ENCODE peak calls at places on chromosome 21, in nine cellular contexts. Q is H9; N is effector CD4-positive, alpha-beta T cell; P is stimulated activated CD4-positive, alpha-beta T cell treated with anti-CD3 and anti-CD28 coated beads, TNF-alpha, amount 100 ng/mL, for 1 hour; D is astrocyte of the spinal cord; B is WTC11; Z is H1; R is T47D; V is AG10803. L is an unnamed sample.

GRCh38 chr21:44898851-44899767 is 21.6 kb downstream of the ITGB2 start:
- DNase-seq in V (no peak), N (no peak), D (no peak), Q (no peak), Z (no peak), P (no peak), R (no peak), B (no peak), L (no peak)

GRCh38 chr21:42731264-42732032 is 78.0 kb downstream of the PDE9A start:
- DNase-seq in R (peak), D (no peak), N (no peak), V (no peak), Z (no peak), Q (no peak), B (no peak), P (no peak), L (no peak)

GRCh38 chr21:14863745-14864210 is 201.0 kb downstream of the NRIP1 start:
- DNase-seq in D (no peak), Z (no peak), R (no peak), N (no peak), P (no peak), Q (no peak), V (no peak), B (no peak), L (no peak)

GRCh38 chr21:41478319-41479177 is 29.4 kb downstream of the TMPRSS2 start:
- DNase-seq in N (no peak), D (no peak), P (no peak), Z (no peak), V (no peak), B (peak), R (no peak), Q (no peak), L (no peak)

GRCh38 chr21:45404726-45405270 is at the start of gene COL18A1:
- DNase-seq in D (peak), B (peak), P (no peak), N (no peak), Z (no peak), R (peak), Q (peak), V (no peak), L (no peak)

GRCh38 chr21:15495965-15496364 is 233.8 kb upstream of the USP25 start:
- DNase-seq in V (no peak), D (peak), N (no peak), P (no peak), B (no peak), R (no peak), Z (no peak), Q (no peak), L (no peak)

GRCh38 chr21:36668713-36669112 is 30.2 kb upstream of the SIM2 start:
- DNase-seq in V (no peak), Z (no peak), P (no peak), Q (no peak), D (no peak), B (no peak), N (no peak), R (no peak), L (no peak)

GRCh38 chr21:46634966-46635323 is 529 bp upstream of the PRMT2 start:
- DNase-seq in N (no peak), R (peak), Q (no peak), P (no peak), D (peak), V (peak), Z (peak), B (peak), L (peak)

GRCh38 chr21:39489380-39489924 is 37.7 kb downstream of the SH3BGR start:
- DNase-seq in D (no peak), B (no peak), N (no peak), Z (no peak), Q (no peak), R (no peak), V (no peak), P (no peak), L (no peak)

L was measured in pons.